ENCODE peak calls at places on chromosome 18, in six cellular contexts. One of them, this sample, is unnamed.

GRCh38 chr18:75962177-75962576 is 532.9 kb downstream of the ZNF516 start:
- DNase-seq in right lobe of liver: no peak
- DNase-seq in AG04449: no peak
- DNase-seq in brain microvascular endothelial cell: no peak
- DNase-seq in mucosa of descending colon: no peak
- DNase-seq in mammary epithelial cell: no peak
- DNase-seq in this sample: no peak

GRCh38 chr18:41829648-41830516 is 125.2 kb upstream of the PIK3C3 start:
- DNase-seq in right lobe of liver: no peak
- DNase-seq in AG04449: no peak
- DNase-seq in brain microvascular endothelial cell: peak
- DNase-seq in mucosa of descending colon: no peak
- DNase-seq in mammary epithelial cell: peak
- DNase-seq in this sample: no peak

GRCh38 chr18:35143615-35144596 is 96.9 kb upstream of the ZNF397 start:
- DNase-seq in right lobe of liver: no peak
- DNase-seq in AG04449: no peak
- DNase-seq in brain microvascular endothelial cell: peak
- DNase-seq in mucosa of descending colon: peak
- DNase-seq in mammary epithelial cell: peak
- DNase-seq in this sample: peak

GRCh38 chr18:26584745-26585144 is 36.4 kb upstream of the KCTD1 start:
- DNase-seq in right lobe of liver: no peak
- DNase-seq in AG04449: no peak
- DNase-seq in brain microvascular endothelial cell: no peak
- DNase-seq in mucosa of descending colon: no peak
- DNase-seq in mammary epithelial cell: no peak
- DNase-seq in this sample: no peak

GRCh38 chr18:3857544-3857943 is 407.6 kb downstream of the TGIF1 start:
- DNase-seq in right lobe of liver: no peak
- DNase-seq in AG04449: no peak
- DNase-seq in brain microvascular endothelial cell: peak
- DNase-seq in mucosa of descending colon: no peak
- DNase-seq in mammary epithelial cell: no peak
- DNase-seq in this sample: no peak

GRCh38 chr18:23894661-23895175 is 119.8 kb upstream of the TTC39C start:
- DNase-seq in right lobe of liver: no peak
- DNase-seq in AG04449: no peak
- DNase-seq in brain microvascular endothelial cell: no peak
- DNase-seq in mucosa of descending colon: no peak
- DNase-seq in mammary epithelial cell: no peak
- DNase-seq in this sample: no peak

GRCh38 chr18:34659579-34660517 is 50.2 kb upstream of the DTNA start:
- DNase-seq in right lobe of liver: peak
- DNase-seq in AG04449: peak
- DNase-seq in brain microvascular endothelial cell: peak
- DNase-seq in mucosa of descending colon: peak
- DNase-seq in mammary epithelial cell: peak
- DNase-seq in this sample: peak

GRCh38 chr18:13710460-13710859 is 15.9 kb downstream of the FAM210A start:
- DNase-seq in right lobe of liver: no peak
- DNase-seq in AG04449: no peak
- DNase-seq in brain microvascular endothelial cell: no peak
- DNase-seq in mucosa of descending colon: no peak
- DNase-seq in mammary epithelial cell: peak
- DNase-seq in this sample: peak

GRCh38 chr18:69839497-69839896 is 108.2 kb downstream of the CD226 start:
- DNase-seq in right lobe of liver: no peak
- DNase-seq in AG04449: no peak
- DNase-seq in brain microvascular endothelial cell: no peak
- DNase-seq in mucosa of descending colon: no peak
- DNase-seq in mammary epithelial cell: no peak
- DNase-seq in this sample: no peak

GRCh38 chr18:63264871-63265270 is 54.7 kb downstream of the BCL2 start:
- DNase-seq in right lobe of liver: no peak
- DNase-seq in AG04449: no peak
- DNase-seq in brain microvascular endothelial cell: no peak
- DNase-seq in mucosa of descending colon: no peak
- DNase-seq in mammary epithelial cell: no peak
- DNase-seq in this sample: no peak

GRCh38 chr18:30432349-30432748 is 610.2 kb downstream of the DSC3 start:
- DNase-seq in right lobe of liver: no peak
- DNase-seq in AG04449: no peak
- DNase-seq in brain microvascular endothelial cell: no peak
- DNase-seq in mucosa of descending colon: no peak
- DNase-seq in mammary epithelial cell: no peak
- DNase-seq in this sample: no peak
- TF ChIP-seq CTCF in right lobe of liver: no peak
- TF ChIP-seq CTCF in AG04449: no peak
- TF ChIP-seq CTCF in brain microvascular endothelial cell: no peak
- TF ChIP-seq CTCF in mucosa of descending colon: no peak
- TF ChIP-seq CTCF in mammary epithelial cell: no peak
- TF ChIP-seq CTCF in this sample: no peak

GRCh38 chr18:11389281-11389680 is 220.1 kb upstream of the SLC35G4 start:
- DNase-seq in right lobe of liver: no peak
- DNase-seq in AG04449: no peak
- DNase-seq in brain microvascular endothelial cell: no peak
- DNase-seq in mucosa of descending colon: no peak
- DNase-seq in mammary epithelial cell: no peak
- DNase-seq in this sample: no peak

GRCh38 chr18:11391636-11392035 is 217.8 kb upstream of the SLC35G4 start:
- DNase-seq in right lobe of liver: no peak
- DNase-seq in AG04449: no peak
- DNase-seq in brain microvascular endothelial cell: no peak
- DNase-seq in mucosa of descending colon: no peak
- DNase-seq in mammary epithelial cell: no peak
- DNase-seq in this sample: no peak

GRCh38 chr18:11392292-11392691 is 217.1 kb upstream of the SLC35G4 start:
- DNase-seq in right lobe of liver: no peak
- DNase-seq in AG04449: no peak
- DNase-seq in brain microvascular endothelial cell: no peak
- DNase-seq in mucosa of descending colon: no peak
- DNase-seq in mammary epithelial cell: no peak
- DNase-seq in this sample: no peak

GRCh38 chr18:11392974-11393373 is 216.4 kb upstream of the SLC35G4 start:
- DNase-seq in right lobe of liver: no peak
- DNase-seq in AG04449: no peak
- DNase-seq in brain microvascular endothelial cell: no peak
- DNase-seq in mucosa of descending colon: no peak
- DNase-seq in mammary epithelial cell: no peak
- DNase-seq in this sample: no peak

DNA sequence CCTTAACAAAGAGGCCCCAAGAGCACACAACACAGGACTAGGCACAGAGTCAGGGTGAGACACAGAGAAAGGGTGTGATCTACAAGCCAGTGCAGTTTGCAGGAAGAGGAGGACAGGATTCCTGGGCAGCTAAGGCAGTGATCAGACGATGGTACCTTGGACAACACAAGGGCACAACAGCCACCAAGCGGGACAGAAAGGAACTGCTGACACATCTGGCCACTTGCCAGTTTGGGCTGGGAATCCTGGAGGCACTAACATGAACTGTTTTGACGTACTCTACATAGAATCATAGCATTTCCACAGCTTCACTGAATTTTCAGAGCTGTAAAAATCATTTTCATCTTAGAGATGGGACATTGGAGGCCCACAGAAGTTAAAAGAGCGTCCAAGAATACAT is 221.5 kb upstream of the SLC35G4 start:
- DNase-seq in right lobe of liver: peak
- DNase-seq in AG04449: no peak
- DNase-seq in brain microvascular endothelial cell: peak
- DNase-seq in mucosa of descending colon: peak
- DNase-seq in mammary epithelial cell: peak
- DNase-seq in this sample: peak
- TF ChIP-seq CTCF in right lobe of liver: peak
- TF ChIP-seq CTCF in AG04449: no peak
- TF ChIP-seq CTCF in brain microvascular endothelial cell: peak
- TF ChIP-seq CTCF in mucosa of descending colon: no peak
- TF ChIP-seq CTCF in mammary epithelial cell: peak
- TF ChIP-seq CTCF in this sample: peak

GRCh38 chr18:47601608-47602272 is 328.7 kb downstream of the SMAD2 start:
- DNase-seq in right lobe of liver: no peak
- DNase-seq in AG04449: no peak
- DNase-seq in brain microvascular endothelial cell: no peak
- DNase-seq in mucosa of descending colon: no peak
- DNase-seq in mammary epithelial cell: no peak
- DNase-seq in this sample: no peak
- TF ChIP-seq CTCF in right lobe of liver: no peak
- TF ChIP-seq CTCF in AG04449: no peak
- TF ChIP-seq CTCF in brain microvascular endothelial cell: no peak
- TF ChIP-seq CTCF in mucosa of descending colon: no peak
- TF ChIP-seq CTCF in mammary epithelial cell: no peak
- TF ChIP-seq CTCF in this sample: no peak

DNA sequence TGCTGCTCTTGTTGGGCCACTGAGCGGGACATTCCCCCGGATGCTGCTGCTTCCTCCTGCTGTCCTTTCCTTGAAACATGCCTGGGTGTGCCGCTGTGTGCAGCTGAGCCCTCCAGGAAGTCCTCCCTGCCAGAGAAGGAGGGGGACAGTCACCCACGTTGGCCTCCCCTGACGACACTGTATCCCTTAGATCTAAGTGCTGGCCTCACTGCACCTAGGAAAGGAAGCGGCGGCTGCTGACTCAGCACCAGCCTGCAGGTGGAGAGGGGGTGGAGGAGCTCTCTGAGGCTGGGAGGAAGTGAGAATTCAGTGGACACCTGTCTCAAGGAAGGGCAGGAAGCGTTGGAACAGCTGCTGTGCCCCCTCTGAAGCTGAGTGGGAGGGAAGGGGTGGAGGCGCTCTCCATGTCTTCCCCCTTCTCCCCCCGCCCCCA is 239.8 kb downstream of the HAUS1 start:
- DNase-seq in right lobe of liver: peak
- DNase-seq in AG04449: no peak
- DNase-seq in brain microvascular endothelial cell: no peak
- DNase-seq in mucosa of descending colon: no peak
- DNase-seq in mammary epithelial cell: peak
- DNase-seq in this sample: peak
- TF ChIP-seq CTCF in right lobe of liver: no peak
- TF ChIP-seq CTCF in AG04449: no peak
- TF ChIP-seq CTCF in brain microvascular endothelial cell: no peak
- TF ChIP-seq CTCF in mucosa of descending colon: no peak
- TF ChIP-seq CTCF in mammary epithelial cell: peak
- TF ChIP-seq CTCF in this sample: no peak

GRCh38 chr18:74654637-74655036 is 57.0 kb downstream of the ZNF407 start:
- DNase-seq in right lobe of liver: no peak
- DNase-seq in AG04449: no peak
- DNase-seq in brain microvascular endothelial cell: no peak
- DNase-seq in mucosa of descending colon: no peak
- DNase-seq in mammary epithelial cell: no peak
- DNase-seq in this sample: peak
- TF ChIP-seq CTCF in right lobe of liver: peak
- TF ChIP-seq CTCF in AG04449: peak
- TF ChIP-seq CTCF in brain microvascular endothelial cell: peak
- TF ChIP-seq CTCF in mucosa of descending colon: no peak
- TF ChIP-seq CTCF in mammary epithelial cell: peak
- TF ChIP-seq CTCF in this sample: peak

GRCh38 chr18:44901283-44901682 is 220.6 kb downstream of the SETBP1 start:
- DNase-seq in right lobe of liver: no peak
- DNase-seq in AG04449: no peak
- DNase-seq in brain microvascular endothelial cell: no peak
- DNase-seq in mucosa of descending colon: no peak
- DNase-seq in mammary epithelial cell: no peak
- DNase-seq in this sample: peak
- TF ChIP-seq CTCF in right lobe of liver: no peak
- TF ChIP-seq CTCF in AG04449: peak
- TF ChIP-seq CTCF in brain microvascular endothelial cell: peak
- TF ChIP-seq CTCF in mucosa of descending colon: no peak
- TF ChIP-seq CTCF in mammary epithelial cell: peak
- TF ChIP-seq CTCF in this sample: peak

GRCh38 chr18:32910694-32911296 is 138.0 kb upstream of the KLHL14 start:
- DNase-seq in right lobe of liver: no peak
- DNase-seq in AG04449: no peak
- DNase-seq in brain microvascular endothelial cell: no peak
- DNase-seq in mucosa of descending colon: no peak
- DNase-seq in mammary epithelial cell: peak
- DNase-seq in this sample: no peak

GRCh38 chr18:32907215-32907590 is 134.4 kb upstream of the KLHL14 start:
- DNase-seq in right lobe of liver: no peak
- DNase-seq in AG04449: no peak
- DNase-seq in brain microvascular endothelial cell: no peak
- DNase-seq in mucosa of descending colon: no peak
- DNase-seq in mammary epithelial cell: no peak
- DNase-seq in this sample: no peak

GRCh38 chr18:32907656-32908441 is 135.0 kb upstream of the KLHL14 start:
- DNase-seq in right lobe of liver: no peak
- DNase-seq in AG04449: no peak
- DNase-seq in brain microvascular endothelial cell: no peak
- DNase-seq in mucosa of descending colon: no peak
- DNase-seq in mammary epithelial cell: no peak
- DNase-seq in this sample: no peak

GRCh38 chr18:32911660-32912284 is 138.9 kb upstream of the KLHL14 start:
- DNase-seq in right lobe of liver: no peak
- DNase-seq in AG04449: no peak
- DNase-seq in brain microvascular endothelial cell: no peak
- DNase-seq in mucosa of descending colon: no peak
- DNase-seq in mammary epithelial cell: peak
- DNase-seq in this sample: peak

GRCh38 chr18:32909798-32910561 is 137.2 kb upstream of the KLHL14 start:
- DNase-seq in right lobe of liver: no peak
- DNase-seq in AG04449: no peak
- DNase-seq in brain microvascular endothelial cell: no peak
- DNase-seq in mucosa of descending colon: no peak
- DNase-seq in mammary epithelial cell: no peak
- DNase-seq in this sample: no peak
- TF ChIP-seq CTCF in right lobe of liver: no peak
- TF ChIP-seq CTCF in AG04449: no peak
- TF ChIP-seq CTCF in brain microvascular endothelial cell: no peak
- TF ChIP-seq CTCF in mucosa of descending colon: no peak
- TF ChIP-seq CTCF in mammary epithelial cell: no peak
- TF ChIP-seq CTCF in this sample: no peak